ENCODE peak calls at places on chromosomes 16 and 17, in five cellular contexts. I is GM12878, D is K562, F is HL-60, J is HepG2. G is an unnamed sample.

GRCh38 chr17:43326490-43327275 is 72.1 kb upstream of the ARL4D start:
- DNase-seq in F (no peak), I (no peak), D (no peak), J (no peak), G (no peak)

GRCh38 chr17:77827461-77827968 is 131.0 kb upstream of the TNRC6C start:
- DNase-seq in J (no peak), I (no peak), F (no peak), D (no peak), G (no peak)

GRCh38 chr16:87063543-87063942 is 253.6 kb downstream of the C16orf95 start:
- DNase-seq in D (no peak), J (no peak), I (no peak), F (no peak), G (no peak)

GRCh38 chr17:38578229-38578628 is 27.5 kb downstream of the SRCIN1 start:
- DNase-seq in F (no peak), I (no peak), J (no peak), D (no peak), G (peak; percentile 84)

GRCh38 chr17:57578608-57578990 is 166.5 kb downstream of the CCDC182 start:
- DNase-seq in I (peak; percentile 23), J (no peak), F (no peak), D (no peak), G (no peak)

GRCh38 chr17:46773676-46774075 is 44.8 kb downstream of the WNT3 start:
- DNase-seq in D (no peak), I (no peak), F (no peak), J (no peak), G (no peak)

GRCh38 chr16:77660311-77660710 is 62.0 kb upstream of the NUDT7 start:
- DNase-seq in J (peak; percentile 35), I (no peak), D (peak; percentile 16), F (no peak), G (peak; percentile 45)

GRCh38 chr16:31451681-31452351 is 7.5 kb upstream of the ARMC5 start:
- DNase-seq in F (peak; percentile 61), D (peak; percentile 62), J (peak; percentile 81), I (no peak), G (peak; percentile 77)

GRCh38 chr17:8837438-8838075 is 29.9 kb downstream of the PIK3R6 start:
- DNase-seq in D (no peak), F (no peak), J (no peak), I (no peak), G (no peak)

GRCh38 chr16:86664518-86665318 is 86.4 kb downstream of the FOXL1 start:
- DNase-seq in F (no peak), D (peak; percentile 51), I (peak; percentile 71), J (peak; percentile 84), G (no peak)

GRCh38 chr16:48212033-48212432 is 32.1 kb upstream of the LONP2 start:
- DNase-seq in D (no peak), I (no peak), J (no peak), F (no peak), G (no peak)

GRCh38 chr17:58119491-58119890 is 28.7 kb upstream of the OR4D1 start:
- DNase-seq in F (no peak), I (no peak), J (no peak), D (no peak), G (no peak)

GRCh38 chr16:3509470-3509928 is 8.7 kb downstream of the CLUAP1 start:
- DNase-seq in D (no peak), F (peak; percentile 60), J (no peak), I (peak; percentile 84), G (no peak)

DNA sequence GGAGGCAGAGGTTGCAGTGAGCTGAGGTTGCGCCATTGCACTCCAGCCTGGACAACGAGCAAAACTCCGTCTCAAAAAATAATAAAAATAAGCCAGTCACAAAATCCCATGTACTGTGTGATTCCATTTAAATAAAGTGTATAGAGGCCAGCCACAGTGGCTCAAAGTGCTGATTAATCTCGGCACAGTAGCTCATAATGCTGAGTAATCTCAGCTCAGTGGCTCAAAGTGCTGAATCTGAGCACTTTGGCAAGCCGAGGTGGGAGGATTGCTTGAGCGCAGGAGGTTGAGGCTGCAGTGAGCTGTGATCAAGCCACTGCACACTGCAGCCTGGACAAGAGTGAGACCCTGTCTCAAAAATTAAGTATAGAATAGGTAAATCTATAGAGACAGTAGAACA is 4.9 kb downstream of the TMED6 start:
- DNase-seq in J (no peak), D (no peak), F (no peak), I (no peak), G (no peak)
- TF ChIP-seq GABPA in J (no peak), D (no peak), F (no peak), I (no peak), G (no peak)

DNA sequence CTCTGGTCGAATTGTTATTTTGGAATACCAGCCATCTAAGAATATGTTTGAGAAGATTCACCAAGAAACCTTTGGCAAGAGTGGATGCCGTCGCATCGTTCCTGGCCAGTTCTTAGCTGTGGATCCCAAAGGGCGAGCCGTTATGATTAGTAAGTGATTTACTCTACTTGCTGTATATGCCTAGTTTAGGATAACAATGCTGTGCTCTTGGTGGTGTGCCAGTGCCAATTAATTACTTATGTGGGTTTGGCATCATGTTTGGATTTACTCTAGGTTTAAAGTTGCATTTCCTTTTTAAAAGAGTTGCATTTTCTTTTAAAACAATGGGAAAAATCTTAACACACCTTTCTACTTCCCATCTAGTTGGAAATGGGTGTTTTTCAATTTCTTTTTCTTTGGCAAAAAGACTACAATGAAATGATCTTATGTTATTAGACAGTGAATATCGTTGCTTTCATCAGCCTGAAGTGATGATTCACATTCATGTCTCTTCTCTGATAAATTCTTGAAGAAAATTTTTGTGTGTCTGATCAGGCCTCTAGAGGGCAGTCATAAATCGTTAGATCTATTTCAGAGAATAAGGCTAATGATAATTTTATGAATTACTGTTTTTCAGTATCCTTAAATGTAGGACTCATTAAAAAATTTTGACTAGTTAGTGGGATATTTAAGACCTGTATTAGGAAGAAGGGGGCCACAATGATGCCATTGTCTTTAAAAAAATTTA is 5.6 kb downstream of the SF3B3 start:
- DNase-seq in J (peak; percentile 36), I (no peak), F (no peak), D (peak; percentile 33), G (peak; percentile 46)
- TF ChIP-seq REST in J (no peak), I (no peak), F (no peak), D (no peak), G (no peak)

DNA sequence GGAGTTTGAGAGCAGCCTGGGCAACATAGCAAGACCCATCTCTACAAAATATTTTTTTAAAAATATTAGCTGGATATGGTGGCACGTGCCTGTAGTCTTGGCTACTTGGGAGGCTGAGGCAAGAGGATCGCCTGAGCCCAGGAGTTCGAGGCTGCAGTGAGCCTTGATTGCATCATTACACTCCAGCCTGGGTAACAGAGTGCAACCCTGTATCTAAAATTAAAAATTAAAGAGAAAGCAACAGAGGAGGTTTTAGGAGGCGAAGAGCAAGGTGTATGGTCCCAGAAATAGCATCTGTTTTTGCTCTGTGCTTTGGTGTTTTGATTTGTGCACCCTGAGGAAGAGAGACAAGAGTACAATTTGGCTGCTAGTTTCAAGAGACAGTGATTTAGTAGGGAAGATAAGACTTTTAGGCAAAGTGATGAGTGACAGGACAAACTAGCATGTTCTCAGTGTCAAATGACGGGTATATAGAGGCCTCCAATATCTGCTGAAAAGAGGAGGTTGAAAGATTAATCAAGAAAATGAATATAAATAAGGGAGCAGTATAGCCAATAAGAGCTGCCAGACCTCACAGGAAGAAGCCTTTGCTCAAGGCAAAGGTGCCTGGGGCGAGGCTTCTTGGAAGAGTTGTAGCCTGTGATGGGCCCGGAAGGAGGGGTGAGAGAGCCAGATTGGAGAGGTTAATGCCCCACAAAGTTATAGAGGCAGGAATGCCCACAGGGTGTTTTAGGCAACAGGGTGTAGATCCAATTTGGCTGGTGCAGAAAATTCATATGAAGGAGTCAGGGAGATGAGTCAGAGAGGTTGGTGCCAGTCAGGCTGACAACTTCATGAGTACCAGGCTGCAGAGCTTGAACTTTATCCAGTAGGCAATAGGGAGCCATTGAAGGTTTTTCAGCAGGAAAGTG is 11.4 kb downstream of the HLF start:
- DNase-seq in D (no peak), F (no peak), J (peak; percentile 74), I (no peak), G (no peak)
- TF ChIP-seq GABPA in D (no peak), F (no peak), J (no peak), I (no peak), G (no peak)

DNA sequence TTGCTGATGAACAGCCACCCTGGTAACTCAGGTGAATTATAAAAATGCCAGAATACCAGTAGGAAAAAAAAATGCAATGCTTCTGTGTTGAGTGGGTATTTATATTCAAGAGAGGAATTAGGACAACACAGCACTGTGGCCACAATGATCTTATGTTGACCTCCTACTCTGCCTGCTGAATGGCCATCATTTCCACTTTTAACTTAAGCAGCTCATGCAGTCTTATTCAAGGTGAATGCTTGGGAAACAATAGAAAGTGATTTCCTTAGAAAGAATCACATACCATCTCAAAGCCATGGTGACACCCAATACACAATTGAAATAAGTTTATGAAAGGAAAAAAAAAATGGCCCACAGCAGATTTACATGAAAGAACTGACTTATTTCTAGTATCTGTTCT is 224.0 kb downstream of the CDH8 start:
- DNase-seq in J (no peak), F (no peak), I (no peak), D (no peak), G (no peak)
- TF ChIP-seq REST in J (no peak), F (no peak), I (no peak), D (no peak), G (no peak)

GRCh38 chr16:70735141-70735979 is 49.5 kb upstream of the MTSS2 start:
- DNase-seq in F (no peak), D (no peak), J (peak; percentile 30), I (no peak), G (no peak)

GRCh38 chr16:70739389-70739788 is 53.5 kb upstream of the MTSS2 start:
- DNase-seq in D (no peak), F (no peak), J (no peak), I (no peak), G (no peak)

GRCh38 chr16:70736454-70737376 is 50.9 kb upstream of the MTSS2 start:
- DNase-seq in F (no peak), J (no peak), D (no peak), I (no peak), G (no peak)

GRCh38 chr16:70738083-70738977 is 52.5 kb upstream of the MTSS2 start:
- DNase-seq in F (peak; percentile 77), I (no peak), J (peak; percentile 79), D (peak; percentile 71), G (peak; percentile 81)

GRCh38 chr16:70737377-70738082 is 51.7 kb upstream of the MTSS2 start:
- DNase-seq in J (no peak), I (peak; percentile 81), F (peak; percentile 65), D (no peak), G (peak; percentile 96)
- TF ChIP-seq GABPA in J (no peak), I (no peak), F (no peak), D (no peak), G (no peak)

DNA sequence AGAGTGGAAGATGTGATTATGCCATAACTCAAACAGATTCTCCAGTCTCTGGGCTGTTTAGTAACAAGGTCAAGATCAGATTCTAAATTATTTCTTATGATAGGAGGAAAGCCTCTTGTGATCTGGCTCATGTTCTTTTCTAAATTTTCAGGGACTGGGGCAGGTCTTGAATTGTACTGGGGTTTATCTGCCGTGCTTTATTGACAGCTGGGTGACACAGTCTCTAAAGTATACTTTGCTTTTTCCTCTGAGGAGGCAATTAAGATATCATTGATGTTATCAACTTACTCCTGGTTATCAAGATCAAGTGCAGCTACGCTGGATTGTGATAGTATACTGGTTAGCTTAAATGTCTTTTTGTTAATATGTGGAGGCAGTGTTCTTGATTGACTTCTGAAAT is 377.2 kb downstream of the CNTNAP4 start:
- DNase-seq in I (no peak), J (no peak), F (no peak), D (no peak), G (no peak)
- TF ChIP-seq REST in I (no peak), J (no peak), F (no peak), D (no peak), G (no peak)

G was measured in SK-N-SH.